ENCODE peak calls at places on chromosomes 5 and 9, in six cellular contexts. F, X, R, H, N and J are unnamed samples.

GRCh38 chr5:178207183-178207916 is 3.0 kb downstream of the HNRNPAB start:
- DNase-seq in F (peak; percentile 85), X (peak; percentile 53), R (no peak), H (peak; percentile 86), N (peak; percentile 48), J (peak; percentile 76)

GRCh38 chr5:592158-592557 is 20.0 kb upstream of the CEP72 start:
- DNase-seq in F (no peak), X (no peak), R (no peak), H (no peak), N (peak; percentile 25), J (no peak)

GRCh38 chr9:27303219-27303618 is 6.3 kb upstream of the EQTN start:
- DNase-seq in F (peak; percentile 30), X (no peak), R (no peak), H (peak; percentile 18), N (no peak), J (peak; percentile 37)

GRCh38 chr5:178235600-178235998 is 3.0 kb upstream of the PHYKPL start:
- DNase-seq in F (no peak), X (no peak), R (no peak), H (no peak), N (no peak), J (no peak)

GRCh38 chr5:96067902-96068614 is 106.4 kb upstream of the ELL2 start:
- DNase-seq in F (peak; percentile 90), X (no peak), R (no peak), H (peak; percentile 92), N (no peak), J (peak; percentile 98)

GRCh38 chr5:128927644-128928043 is 37.6 kb upstream of the SLC27A6 start:
- DNase-seq in F (peak; percentile 6), X (no peak), R (no peak), H (no peak), N (no peak), J (no peak)

GRCh38 chr9:114299286-114300152 is 23.4 kb upstream of the ORM1 start:
- DNase-seq in F (no peak), X (no peak), R (no peak), H (no peak), N (peak; percentile 32), J (no peak)

GRCh38 chr5:125798311-125798710 is 624.9 kb upstream of the GRAMD2B start:
- DNase-seq in F (peak; percentile 58), X (no peak), R (peak; percentile 18), H (peak; percentile 63), N (no peak), J (peak; percentile 25)

GRCh38 chr9:122931851-122932199 is 513 bp upstream of the ZBTB26 start:
- DNase-seq in F (no peak), X (no peak), R (no peak), H (peak; percentile 48), N (no peak), J (no peak)

GRCh38 chr5:174000078-174000477 is 11.1 kb downstream of the C5orf47 start:
- DNase-seq in F (no peak), X (no peak), R (no peak), H (no peak), N (no peak), J (no peak)

GRCh38 chr5:161544350-161544765 is 2.2 kb downstream of the GABRB2 start:
- DNase-seq in F (peak; percentile 33), X (peak; percentile 5), R (peak; percentile 6), H (peak; percentile 55), N (no peak), J (peak; percentile 55)

GRCh38 chr5:146516151-146516475 is at the start of gene GPR151:
- DNase-seq in F (no peak), X (no peak), R (no peak), H (peak; percentile 30), N (no peak), J (no peak)

GRCh38 chr5:98929123-98929981 is 545 bp upstream of the CHD1 start:
- DNase-seq in F (peak; percentile 96), X (peak; percentile 87), R (peak; percentile 97), H (peak; percentile 98), N (peak; percentile 92), J (peak; percentile 99)

GRCh38 chr5:167582263-167582662 is 709.2 kb upstream of the WWC1 start:
- DNase-seq in F (peak; percentile 50), X (no peak), R (no peak), H (peak; percentile 47), N (no peak), J (peak; percentile 16)

GRCh38 chr5:112419050-112419595 is at the start of gene EPB41L4A:
- DNase-seq in F (no peak), X (no peak), R (no peak), H (no peak), N (peak; percentile 52), J (peak; percentile 48)

GRCh38 chr5:92527311-92528078 is 1053.5 kb downstream of the NR2F1-AS1 start:
- DNase-seq in F (peak; percentile 22), X (no peak), R (no peak), H (peak; percentile 78), N (no peak), J (no peak)

GRCh38 chr5:157520911-157521703 is 54.5 kb downstream of the ADAM19 start:
- DNase-seq in F (no peak), X (no peak), R (no peak), H (peak; percentile 62), N (no peak), J (peak; percentile 13)

GRCh38 chr9:93930070-93930469 is 25.1 kb downstream of the BARX1 start:
- DNase-seq in F (no peak), X (no peak), R (no peak), H (no peak), N (no peak), J (no peak)

GRCh38 chr5:79133121-79133656 is 21.6 kb downstream of the BHMT start:
- DNase-seq in F (peak; percentile 72), X (peak; percentile 45), R (no peak), H (peak; percentile 74), N (no peak), J (peak; percentile 71)

GRCh38 chr9:76887951-76888350 is 18.0 kb downstream of the PRUNE2 start:
- DNase-seq in F (no peak), X (no peak), R (no peak), H (no peak), N (no peak), J (peak; percentile 55)

GRCh38 chr5:157484768-157485167 is 24.8 kb downstream of the NIPAL4 start:
- DNase-seq in F (no peak), X (no peak), R (peak; percentile 27), H (no peak), N (no peak), J (no peak)

GRCh38 chr9:124214596-124215550 is 42.9 kb upstream of the NEK6 start:
- DNase-seq in F (no peak), X (no peak), R (no peak), H (no peak), N (peak; percentile 52), J (no peak)

GRCh38 chr5:103340717-103341397 is 82.3 kb downstream of the MACIR start:
- DNase-seq in F (peak; percentile 48), X (no peak), R (no peak), H (peak; percentile 60), N (no peak), J (no peak)

GRCh38 chr9:136011703-136012496 is 50.7 kb upstream of the UBAC1 start:
- DNase-seq in F (no peak), X (no peak), R (peak; percentile 18), H (peak; percentile 93), N (no peak), J (peak; percentile 11)

GRCh38 chr5:157312492-157312891 is 46.6 kb downstream of the CYFIP2 start:
- DNase-seq in F (peak; percentile 92), X (no peak), R (no peak), H (peak; percentile 72), N (no peak), J (peak; percentile 84)

GRCh38 chr5:129361441-129362025 is 98.6 kb upstream of the ADAMTS19 start:
- DNase-seq in F (peak; percentile 53), X (no peak), R (no peak), H (peak; percentile 36), N (no peak), J (no peak)

GRCh38 chr9:127589955-127590370 is 22.1 kb upstream of the STXBP1 start:
- DNase-seq in F (peak; percentile 71), X (peak; percentile 62), R (peak; percentile 63), H (peak; percentile 80), N (no peak), J (peak; percentile 82)

GRCh38 chr5:110956280-110956912 is 115.1 kb upstream of the TSLP start:
- DNase-seq in F (no peak), X (no peak), R (no peak), H (no peak), N (no peak), J (no peak)

GRCh38 chr9:97819735-97820134 is 33.3 kb upstream of the FOXE1 start:
- DNase-seq in F (no peak), X (no peak), R (no peak), H (no peak), N (no peak), J (no peak)

GRCh38 chr9:90003046-90003355 is 398.2 kb downstream of the GADD45G start:
- DNase-seq in F (no peak), X (no peak), R (no peak), H (no peak), N (no peak), J (no peak)